ENCODE peak calls at places on chromosomes 13 and 19, in six cellular contexts. G is cardiac muscle cell, F is putamen, J is T-helper 1 cell, H is NCI-H460, W is uterus. Z is an unnamed sample.

GRCh38 chr13:44117351-44117750 is 237.6 kb downstream of the LACC1 start:
- DNase-seq in W (no peak), F (no peak), J (peak; percentile 15), H (no peak), G (peak; percentile 54), Z (no peak)

GRCh38 chr13:55497486-55497885 is 1643.2 kb upstream of the PRR20A start:
- DNase-seq in H (no peak), W (no peak), G (no peak), J (no peak), F (no peak), Z (no peak)

GRCh38 chr13:78753457-78753856 is 94.5 kb upstream of the OBI1 start:
- DNase-seq in J (no peak), W (no peak), G (no peak), F (no peak), H (no peak), Z (no peak)

GRCh38 chr13:33228645-33229445 is 56.7 kb downstream of the STARD13 start:
- DNase-seq in H (peak; percentile 21), G (peak; percentile 67), W (no peak), J (peak; percentile 43), F (peak; percentile 58), Z (peak; percentile 44)

GRCh38 chr13:103351035-103351828 is 285.0 kb upstream of the SLC10A2 start:
- DNase-seq in F (no peak), G (peak; percentile 34), H (no peak), W (no peak), J (no peak), Z (no peak)

GRCh38 chr13:110520431-110521295 is 40.9 kb downstream of the RAB20 start:
- DNase-seq in W (peak; percentile 65), F (peak; percentile 72), J (no peak), H (peak; percentile 86), G (peak; percentile 96), Z (no peak)

GRCh38 chr13:108176685-108177274 is 38.6 kb downstream of the LIG4 start:
- DNase-seq in J (peak; percentile 3), G (peak; percentile 29), H (peak; percentile 18), W (no peak), F (no peak), Z (no peak)

GRCh38 chr19:13209797-13210775 is 59.9 kb downstream of the IER2 start:
- DNase-seq in W (no peak), G (no peak), F (no peak), J (no peak), H (no peak), Z (no peak)

GRCh38 chr13:28492527-28493367 is 2.2 kb downstream of the FLT1 start:
- DNase-seq in F (no peak), W (no peak), H (no peak), G (no peak), J (peak; percentile 78), Z (no peak)

GRCh38 chr19:13611596-13611995 is 105.3 kb upstream of the CACNA1A start:
- DNase-seq in H (no peak), W (no peak), J (no peak), F (no peak), G (no peak), Z (no peak)

GRCh38 chr19:245457-245856 is 45.7 kb downstream of the PLPP2 start:
- DNase-seq in F (no peak), J (no peak), W (no peak), G (no peak), H (no peak), Z (no peak)

GRCh38 chr13:97878421-97879375 is 74.8 kb upstream of the IPO5 start:
- DNase-seq in J (no peak), F (no peak), G (no peak), W (no peak), H (no peak), Z (no peak)

GRCh38 chr19:36030264-36031148 is 2.2 kb downstream of the CLIP3 start:
- DNase-seq in J (no peak), F (no peak), W (no peak), G (peak; percentile 57), H (no peak), Z (no peak)

GRCh38 chr13:57874530-57874929 is 243.0 kb downstream of the PCDH17 start:
- DNase-seq in F (no peak), J (peak; percentile 0), H (no peak), G (no peak), W (no peak), Z (no peak)

GRCh38 chr19:27776020-27776419 is 1436.9 kb downstream of the UQCRFS1 start:
- DNase-seq in H (no peak), G (peak; percentile 60), F (no peak), J (no peak), W (no peak), Z (no peak)